ENCODE peak calls at places on chromosome 19, in five cellular contexts. One of them, this sample, is unnamed.

GRCh38 chr19:3609779-3610719 is 3.4 kb upstream of the TBXA2R start:
- DNase-seq in A549: peak
- DNase-seq in GM12878: no peak
- DNase-seq in K562: no peak
- DNase-seq in SK-N-SH: no peak
- DNase-seq in this sample: no peak

GRCh38 chr19:7550987-7551761 is 15.7 kb downstream of the PNPLA6 start:
- DNase-seq in A549: peak
- DNase-seq in K562: peak
- DNase-seq in GM12878: no peak
- DNase-seq in SK-N-SH: peak
- DNase-seq in this sample: peak

GRCh38 chr19:10433131-10433536 is 12.8 kb downstream of the PDE4A start:
- DNase-seq in GM12878: no peak
- DNase-seq in SK-N-SH: no peak
- DNase-seq in K562: no peak
- DNase-seq in A549: no peak
- DNase-seq in this sample: no peak

GRCh38 chr19:3698386-3698950 is 1.8 kb downstream of the PIP5K1C start:
- DNase-seq in GM12878: no peak
- DNase-seq in K562: no peak
- DNase-seq in A549: no peak
- DNase-seq in SK-N-SH: peak
- DNase-seq in this sample: peak

GRCh38 chr19:21256722-21257121 is 72.5 kb downstream of the ZNF708 start:
- DNase-seq in GM12878: no peak
- DNase-seq in A549: peak
- DNase-seq in SK-N-SH: peak
- DNase-seq in K562: peak
- DNase-seq in this sample: peak

GRCh38 chr19:41965127-41965526 is 6.0 kb upstream of the RABAC1 start:
- DNase-seq in SK-N-SH: no peak
- DNase-seq in K562: no peak
- DNase-seq in GM12878: no peak
- DNase-seq in A549: no peak
- DNase-seq in this sample: no peak

GRCh38 chr19:38663156-38663651 is 15.8 kb downstream of the ACTN4 start:
- DNase-seq in GM12878: no peak
- DNase-seq in K562: no peak
- DNase-seq in SK-N-SH: no peak
- DNase-seq in A549: no peak
- DNase-seq in this sample: no peak

GRCh38 chr19:47125669-47125938 is 5.0 kb upstream of the SAE1 start:
- DNase-seq in A549: no peak
- DNase-seq in SK-N-SH: no peak
- DNase-seq in K562: no peak
- DNase-seq in GM12878: no peak
- DNase-seq in this sample: no peak

GRCh38 chr19:10624585-10624984 is 768 bp upstream of the SLC44A2 start:
- DNase-seq in A549: no peak
- DNase-seq in GM12878: no peak
- DNase-seq in K562: peak
- DNase-seq in SK-N-SH: no peak
- DNase-seq in this sample: no peak

GRCh38 chr19:4373601-4374441 is 26.5 kb downstream of the SH3GL1 start:
- DNase-seq in A549: no peak
- DNase-seq in GM12878: no peak
- DNase-seq in SK-N-SH: no peak
- DNase-seq in K562: no peak
- DNase-seq in this sample: peak

GRCh38 chr19:52566588-52566987 is 3.5 kb upstream of the ZNF701 start:
- DNase-seq in K562: no peak
- DNase-seq in A549: peak
- DNase-seq in SK-N-SH: no peak
- DNase-seq in GM12878: no peak
- DNase-seq in this sample: peak

GRCh38 chr19:42088471-42089190 is 12.7 kb downstream of the ZNF574 start:
- DNase-seq in GM12878: no peak
- DNase-seq in K562: no peak
- DNase-seq in A549: no peak
- DNase-seq in SK-N-SH: no peak
- DNase-seq in this sample: peak

GRCh38 chr19:11296264-11296663 is 304 bp downstream of the TSPAN16 start:
- DNase-seq in SK-N-SH: no peak
- DNase-seq in GM12878: no peak
- DNase-seq in A549: no peak
- DNase-seq in K562: no peak
- DNase-seq in this sample: no peak

GRCh38 chr19:16628984-16629691 is 1.1 kb upstream of the MED26 start:
- DNase-seq in GM12878: peak
- DNase-seq in K562: no peak
- DNase-seq in SK-N-SH: peak
- DNase-seq in A549: no peak
- DNase-seq in this sample: peak

GRCh38 chr19:17037966-17038500 is 11.4 kb upstream of the CPAMD8 start:
- DNase-seq in SK-N-SH: no peak
- DNase-seq in GM12878: no peak
- DNase-seq in A549: no peak
- DNase-seq in K562: no peak
- DNase-seq in this sample: no peak

GRCh38 chr19:33048806-33049676 is 15.6 kb downstream of the RHPN2 start:
- DNase-seq in A549: no peak
- DNase-seq in SK-N-SH: no peak
- DNase-seq in GM12878: no peak
- DNase-seq in K562: no peak
- DNase-seq in this sample: peak

GRCh38 chr19:41993612-41994483 is at the start of gene ATP1A3:
- DNase-seq in GM12878: no peak
- DNase-seq in SK-N-SH: peak
- DNase-seq in K562: peak
- DNase-seq in A549: peak
- DNase-seq in this sample: peak

GRCh38 chr19:15257782-15258181 is 25.5 kb upstream of the EPHX3 start:
- DNase-seq in SK-N-SH: no peak
- DNase-seq in GM12878: no peak
- DNase-seq in A549: no peak
- DNase-seq in K562: no peak
- DNase-seq in this sample: no peak

GRCh38 chr19:49475995-49476880 is 2.2 kb downstream of the FLT3LG start:
- DNase-seq in A549: peak
- DNase-seq in K562: peak
- DNase-seq in GM12878: no peak
- DNase-seq in SK-N-SH: peak
- DNase-seq in this sample: no peak

GRCh38 chr19:33161201-33161600 is 29.3 kb downstream of the WDR88 start:
- DNase-seq in SK-N-SH: no peak
- DNase-seq in K562: no peak
- DNase-seq in A549: no peak
- DNase-seq in GM12878: no peak
- DNase-seq in this sample: no peak

GRCh38 chr19:35963514-35963913 is 27.3 kb downstream of the LRFN3 start:
- DNase-seq in SK-N-SH: no peak
- DNase-seq in A549: peak
- DNase-seq in K562: peak
- DNase-seq in GM12878: no peak
- DNase-seq in this sample: peak

GRCh38 chr19:12965017-12965811 is 4.2 kb upstream of the DAND5 start:
- DNase-seq in A549: peak
- DNase-seq in SK-N-SH: peak
- DNase-seq in GM12878: peak
- DNase-seq in K562: peak
- DNase-seq in this sample: peak

GRCh38 chr19:3849092-3849491 is 19.7 kb downstream of the ZFR2 start:
- DNase-seq in K562: peak
- DNase-seq in GM12878: no peak
- DNase-seq in A549: no peak
- DNase-seq in SK-N-SH: peak
- DNase-seq in this sample: no peak

GRCh38 chr19:35346193-35347052 is 1.3 kb upstream of the FFAR1 start:
- DNase-seq in SK-N-SH: no peak
- DNase-seq in A549: no peak
- DNase-seq in K562: peak
- DNase-seq in GM12878: peak
- DNase-seq in this sample: no peak

GRCh38 chr19:16024266-16025107 is 51.8 kb upstream of the TPM4 start:
- DNase-seq in A549: no peak
- DNase-seq in SK-N-SH: peak
- DNase-seq in K562: no peak
- DNase-seq in GM12878: no peak
- DNase-seq in this sample: no peak

GRCh38 chr19:6220385-6221191 is 59.2 kb downstream of the MLLT1 start:
- DNase-seq in K562: no peak
- DNase-seq in SK-N-SH: no peak
- DNase-seq in GM12878: no peak
- DNase-seq in A549: no peak
- DNase-seq in this sample: peak

GRCh38 chr19:50723069-50723468 is at the start of gene CLEC11A:
- DNase-seq in A549: no peak
- DNase-seq in K562: no peak
- DNase-seq in GM12878: no peak
- DNase-seq in SK-N-SH: no peak
- DNase-seq in this sample: peak

GRCh38 chr19:2013683-2013961 is 1.9 kb downstream of the BTBD2 start:
- DNase-seq in SK-N-SH: peak
- DNase-seq in A549: no peak
- DNase-seq in K562: no peak
- DNase-seq in GM12878: no peak
- DNase-seq in this sample: no peak

GRCh38 chr19:2014731-2015610 is 543 bp downstream of the BTBD2 start:
- DNase-seq in SK-N-SH: peak
- DNase-seq in GM12878: no peak
- DNase-seq in A549: no peak
- DNase-seq in K562: peak
- DNase-seq in this sample: no peak

GRCh38 chr19:2014081-2014693 is 1.3 kb downstream of the BTBD2 start:
- DNase-seq in A549: no peak
- DNase-seq in K562: no peak
- DNase-seq in SK-N-SH: peak
- DNase-seq in GM12878: no peak
- DNase-seq in this sample: no peak

GRCh38 chr19:2016041-2016807 is 710 bp upstream of the BTBD2 start:
- DNase-seq in GM12878: peak
- DNase-seq in K562: peak
- DNase-seq in A549: peak
- DNase-seq in SK-N-SH: peak
- DNase-seq in this sample: peak

GRCh38 chr19:2015611-2015950 is at the start of gene BTBD2:
- DNase-seq in K562: no peak
- DNase-seq in SK-N-SH: peak
- DNase-seq in GM12878: no peak
- DNase-seq in A549: peak
- DNase-seq in this sample: peak
- TF ChIP-seq RCOR1 in K562: no peak
- TF ChIP-seq RCOR1 in SK-N-SH: no peak
- TF ChIP-seq RCOR1 in GM12878: no peak
- TF ChIP-seq RCOR1 in A549: no peak
- TF ChIP-seq RCOR1 in this sample: no peak

GRCh38 chr19:14156971-14157717 is 20.8 kb upstream of the ASF1B start:
- DNase-seq in A549: no peak
- DNase-seq in GM12878: no peak
- DNase-seq in SK-N-SH: no peak
- DNase-seq in K562: no peak
- DNase-seq in this sample: no peak

GRCh38 chr19:14158276-14159023 is 22.1 kb upstream of the ASF1B start:
- DNase-seq in K562: no peak
- DNase-seq in A549: no peak
- DNase-seq in SK-N-SH: no peak
- DNase-seq in GM12878: no peak
- DNase-seq in this sample: no peak

GRCh38 chr19:14152713-14153112 is 16.3 kb upstream of the ASF1B start:
- DNase-seq in A549: no peak
- DNase-seq in K562: no peak
- DNase-seq in GM12878: no peak
- DNase-seq in SK-N-SH: peak
- DNase-seq in this sample: no peak

GRCh38 chr19:14156122-14156521 is 19.7 kb upstream of the ASF1B start:
- DNase-seq in K562: no peak
- DNase-seq in A549: no peak
- DNase-seq in GM12878: no peak
- DNase-seq in SK-N-SH: no peak
- DNase-seq in this sample: no peak

GRCh38 chr19:14155371-14155770 is 19.0 kb upstream of the ASF1B start:
- DNase-seq in SK-N-SH: peak
- DNase-seq in A549: no peak
- DNase-seq in K562: no peak
- DNase-seq in GM12878: no peak
- DNase-seq in this sample: no peak
- TF ChIP-seq RAD21 in SK-N-SH: no peak
- TF ChIP-seq RAD21 in A549: no peak
- TF ChIP-seq RAD21 in K562: no peak
- TF ChIP-seq RAD21 in GM12878: no peak
- TF ChIP-seq RAD21 in this sample: no peak

GRCh38 chr19:2491130-2491801 is 15.3 kb downstream of the GADD45B start:
- DNase-seq in K562: no peak
- DNase-seq in A549: peak
- DNase-seq in SK-N-SH: no peak
- DNase-seq in GM12878: no peak
- DNase-seq in this sample: peak
- TF ChIP-seq RCOR1 in K562: no peak
- TF ChIP-seq RCOR1 in A549: no peak
- TF ChIP-seq RCOR1 in SK-N-SH: no peak
- TF ChIP-seq RCOR1 in GM12878: no peak
- TF ChIP-seq RCOR1 in this sample: no peak

DNA sequence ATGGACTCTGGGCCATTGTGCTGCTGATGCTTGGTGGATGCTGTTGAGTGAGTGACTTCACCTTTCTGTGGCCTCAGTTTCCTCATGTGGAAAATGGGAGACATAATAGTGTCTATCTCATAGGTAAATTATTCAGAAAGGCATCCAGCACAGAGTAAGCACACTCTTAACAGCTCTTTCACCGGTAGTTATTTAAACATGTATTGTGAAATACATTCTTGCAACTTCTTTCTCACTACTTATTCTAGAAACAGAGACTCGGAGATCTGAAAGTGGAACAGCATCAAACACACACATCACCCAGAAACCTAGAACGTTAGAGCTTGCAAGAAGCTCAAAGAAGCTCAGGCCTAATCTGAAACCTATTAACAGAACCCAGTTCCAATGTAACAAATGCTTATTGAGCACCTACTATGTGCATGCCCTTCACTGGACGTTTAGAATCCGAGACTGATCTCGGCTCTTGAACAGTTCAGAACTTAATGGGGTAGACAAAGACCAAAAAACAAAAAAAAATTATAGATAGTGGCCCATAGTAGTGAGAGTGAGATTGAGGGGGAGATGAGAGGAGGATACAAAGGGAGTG is 4.1 kb downstream of the ZSWIM9 start:
- DNase-seq in A549: no peak
- DNase-seq in SK-N-SH: no peak
- DNase-seq in GM12878: no peak
- DNase-seq in K562: no peak
- DNase-seq in this sample: no peak
- TF ChIP-seq RAD21 in A549: no peak
- TF ChIP-seq RAD21 in SK-N-SH: no peak
- TF ChIP-seq RAD21 in GM12878: no peak
- TF ChIP-seq RAD21 in K562: no peak
- TF ChIP-seq RAD21 in this sample: no peak